ENCODE peak calls at places on chromosome 15, in ten cellular contexts. K, E, N, P, Y, O, Z, F, I and R are unnamed samples.

GRCh38 chr15:42733027-42733426 is 3.9 kb downstream of the CDAN1 start:
- DNase-seq in K (no peak), E (no peak), N (no peak), P (no peak), Y (no peak), O (no peak), Z (no peak), F (no peak), I (no peak), R (no peak)

GRCh38 chr15:51907136-51907862 is 64.3 kb downstream of the LEO1 start:
- DNase-seq in K (no peak), E (peak; percentile 47), N (peak; percentile 97), P (peak; percentile 23), Y (peak; percentile 96), O (peak; percentile 74), Z (no peak), F (peak; percentile 66), I (no peak), R (no peak)

GRCh38 chr15:71154607-71155200 is 39.4 kb downstream of the THSD4 start:
- DNase-seq in K (no peak), E (no peak), N (no peak), P (no peak), Y (no peak), O (no peak), Z (no peak), F (no peak), I (no peak), R (no peak)

GRCh38 chr15:25051399-25052154 is 96.8 kb downstream of the SNRPN start:
- DNase-seq in K (peak; percentile 43), E (no peak), N (no peak), P (no peak), Y (no peak), O (no peak), Z (no peak), F (peak; percentile 21), I (no peak), R (no peak)

GRCh38 chr15:37678124-37678523 is 256.3 kb upstream of the TMCO5A start:
- DNase-seq in K (no peak), E (no peak), N (no peak), P (no peak), Y (no peak), O (no peak), Z (no peak), F (no peak), I (peak; percentile 66), R (no peak)

GRCh38 chr15:53716909-53717878 is 42.3 kb downstream of the WDR72 start:
- DNase-seq in K (no peak), E (no peak), N (no peak), P (no peak), Y (no peak), O (no peak), Z (no peak), F (no peak), I (peak; percentile 9), R (no peak)

GRCh38 chr15:83014205-83014653 is 2.8 kb upstream of the C15orf40 start:
- DNase-seq in K (no peak), E (no peak), N (no peak), P (no peak), Y (no peak), O (no peak), Z (no peak), F (no peak), I (no peak), R (no peak)

GRCh38 chr15:81939604-81940440 is 106.0 kb downstream of the MEX3B start:
- DNase-seq in K (no peak), E (peak; percentile 84), N (no peak), P (no peak), Y (peak; percentile 50), O (no peak), Z (no peak), F (no peak), I (peak; percentile 24), R (peak; percentile 46)

GRCh38 chr15:31525296-31525695 is 198.7 kb downstream of the KLF13 start:
- DNase-seq in K (no peak), E (no peak), N (no peak), P (no peak), Y (no peak), O (no peak), Z (no peak), F (no peak), I (no peak), R (no peak)

GRCh38 chr15:90184786-90185704 is 16.1 kb upstream of the SEMA4B start:
- DNase-seq in K (peak; percentile 89), E (peak; percentile 64), N (peak; percentile 57), P (peak; percentile 74), Y (no peak), O (peak; percentile 76), Z (no peak), F (peak; percentile 67), I (peak; percentile 84), R (no peak)

GRCh38 chr15:57527382-57528091 is 64.2 kb upstream of the MYZAP start:
- DNase-seq in K (no peak), E (peak; percentile 96), N (peak; percentile 57), P (no peak), Y (peak; percentile 61), O (no peak), Z (peak; percentile 78), F (no peak), I (peak; percentile 54), R (peak; percentile 64)

GRCh38 chr15:29937956-29938355 is 115.7 kb upstream of the TJP1 start:
- DNase-seq in K (no peak), E (peak; percentile 76), N (peak; percentile 81), P (no peak), Y (no peak), O (no peak), Z (no peak), F (no peak), I (no peak), R (no peak)

GRCh38 chr15:69887553-69887952 is 210.2 kb downstream of the TLE3 start:
- DNase-seq in K (no peak), E (no peak), N (no peak), P (no peak), Y (no peak), O (no peak), Z (no peak), F (no peak), I (no peak), R (no peak)

GRCh38 chr15:96585634-96586386 is 255.3 kb downstream of the NR2F2 start:
- DNase-seq in K (no peak), E (peak; percentile 35), N (no peak), P (no peak), Y (no peak), O (no peak), Z (no peak), F (no peak), I (no peak), R (no peak)
- TF ChIP-seq CTCF in K (peak; percentile 14), E (peak; percentile 34), N (peak; percentile 37), P (no peak), Y (peak; percentile 35), O (no peak), Z (peak; percentile 19), F (no peak), I (no peak), R (peak; percentile 42)

GRCh38 chr15:27210176-27210575 is 239.2 kb downstream of the GABRG3 start:
- DNase-seq in K (peak; percentile 27), E (no peak), N (no peak), P (no peak), Y (no peak), O (no peak), Z (no peak), F (no peak), I (no peak), R (no peak)

GRCh38 chr15:27219636-27220035 is 248.7 kb downstream of the GABRG3 start:
- DNase-seq in K (no peak), E (no peak), N (no peak), P (no peak), Y (no peak), O (no peak), Z (no peak), F (no peak), I (no peak), R (no peak)

GRCh38 chr15:27214032-27214431 is 243.1 kb downstream of the GABRG3 start:
- DNase-seq in K (no peak), E (no peak), N (no peak), P (no peak), Y (no peak), O (no peak), Z (no peak), F (no peak), I (no peak), R (no peak)
- H3K4me3 ChIP-seq in K (no peak overlapping the region), E (no peak overlapping the region), N (no peak overlapping the region), P (no peak overlapping the region), Y (no peak overlapping the region), O (no peak overlapping the region), Z (no peak overlapping the region), F (no peak overlapping the region), I (no peak overlapping the region), R (no peak overlapping the region)

GRCh38 chr15:94723801-94724200 is 492.4 kb downstream of the MCTP2 start:
- DNase-seq in K (no peak), E (no peak), N (no peak), P (no peak), Y (no peak), O (no peak), Z (no peak), F (no peak), I (no peak), R (no peak)

DNA sequence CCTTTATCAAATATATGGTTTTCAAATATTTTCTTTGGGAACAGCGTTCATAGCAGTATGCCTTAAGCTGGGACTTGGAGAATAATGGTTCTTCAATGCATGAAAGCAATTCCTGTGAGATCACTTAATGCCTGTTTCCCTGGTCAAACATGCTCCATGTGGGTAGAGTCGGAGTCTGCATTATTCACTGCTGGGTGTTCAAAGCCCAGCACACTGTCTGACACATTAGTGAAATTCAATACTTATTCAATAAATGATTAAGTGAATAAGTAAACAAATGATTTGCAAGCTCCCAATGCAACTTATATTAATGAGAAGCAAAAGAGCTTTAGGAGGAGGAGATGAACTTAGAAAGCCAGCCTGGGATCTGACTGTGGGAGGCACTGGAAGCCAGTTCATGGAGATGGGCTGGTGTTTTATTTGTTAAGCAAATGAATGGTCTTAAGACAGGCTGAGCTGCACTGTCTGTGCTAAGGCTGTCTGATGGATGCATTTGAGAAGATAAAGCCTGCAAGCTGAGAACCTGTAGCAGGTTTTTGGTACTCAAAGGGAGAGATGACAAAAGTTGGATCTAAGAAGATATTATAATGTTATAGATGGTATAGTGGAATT is 490.8 kb downstream of the MCTP2 start:
- DNase-seq in K (no peak), E (no peak), N (no peak), P (no peak), Y (no peak), O (no peak), Z (no peak), F (no peak), I (no peak), R (no peak)
- TF ChIP-seq CTCF in K (no peak), E (no peak), N (no peak), P (no peak), Y (no peak), O (no peak), Z (no peak), F (no peak), I (no peak), R (no peak)

GRCh38 chr15:50800715-50801114 is 35.2 kb upstream of the SPPL2A start:
- DNase-seq in K (no peak), E (no peak), N (no peak), P (peak; percentile 15), Y (no peak), O (no peak), Z (no peak), F (no peak), I (no peak), R (no peak)
- H3K4me3 ChIP-seq in K (no peak overlapping the region), E (no peak overlapping the region), N (no peak overlapping the region), P (no peak overlapping the region), Y (no peak overlapping the region), O (no peak overlapping the region), Z (no peak overlapping the region), F (no peak overlapping the region), I (no peak overlapping the region), R (no peak overlapping the region)

GRCh38 chr15:92611150-92611549 is 44.4 kb downstream of the FAM174B start:
- DNase-seq in K (no peak), E (no peak), N (no peak), P (no peak), Y (no peak), O (no peak), Z (no peak), F (no peak), I (no peak), R (no peak)
- TF ChIP-seq CTCF in K (no peak), E (no peak), N (no peak), P (no peak), Y (no peak), O (no peak), Z (no peak), F (no peak), I (no peak), R (no peak)